ENCODE peak calls at places on chromosomes 7 and 10, in six cellular contexts. H is fibroblast of lung, M is GM12878, I is HCT116, S is H9, T is IMR-90. P is an unnamed sample.

GRCh38 chr10:86670876-86671275 is 2.6 kb downstream of the LDB3 start:
- DNase-seq in H (no peak), M (no peak), I (no peak), S (no peak), T (no peak), P (no peak)

GRCh38 chr7:388961-389701 is 99.2 kb downstream of the FOXL3 start:
- DNase-seq in H (no peak), M (no peak), I (no peak), S (no peak), T (no peak), P (peak)

GRCh38 chr7:66211429-66211828 is 6.3 kb downstream of the TPST1 start:
- DNase-seq in H (peak), M (no peak), I (no peak), S (no peak), T (peak), P (no peak)

GRCh38 chr7:23333671-23334246 is 34.6 kb downstream of the MALSU1 start:
- DNase-seq in H (peak), M (no peak), I (no peak), S (no peak), T (peak), P (peak)

GRCh38 chr10:75399461-75400162 is 2.0 kb downstream of the ZNF503 start:
- DNase-seq in H (peak), M (no peak), I (no peak), S (peak), T (peak), P (peak)

GRCh38 chr7:66176914-66177313 is 28.2 kb upstream of the TPST1 start:
- DNase-seq in H (no peak), M (no peak), I (no peak), S (no peak), T (no peak), P (no peak)

GRCh38 chr10:33955676-33956075 is 621.2 kb upstream of the NRP1 start:
- DNase-seq in H (peak), M (no peak), I (no peak), S (no peak), T (peak), P (peak)

GRCh38 chr10:51643734-51644133 is 55.7 kb downstream of the CSTF2T start:
- DNase-seq in H (no peak), M (no peak), I (no peak), S (no peak), T (no peak), P (no peak)

GRCh38 chr7:155965010-155965409 is 152.7 kb upstream of the SHH start:
- DNase-seq in H (peak), M (no peak), I (peak), S (peak), T (peak), P (no peak)

GRCh38 chr7:87474533-87475358 is 734 bp downstream of the ABCB4 start:
- DNase-seq in H (peak), M (peak), I (no peak), S (no peak), T (no peak), P (peak)

GRCh38 chr10:121886997-121887622 is 40.7 kb downstream of the ATE1 start:
- DNase-seq in H (peak), M (no peak), I (peak), S (peak), T (peak), P (peak)

GRCh38 chr7:13988765-13989137 is 715 bp downstream of the ETV1 start:
- DNase-seq in H (peak), M (no peak), I (no peak), S (peak), T (peak), P (no peak)

GRCh38 chr10:114674321-114674720 is 16.2 kb upstream of the ABLIM1 start:
- DNase-seq in H (no peak), M (no peak), I (no peak), S (no peak), T (no peak), P (no peak)

GRCh38 chr7:73969991-73970390 is 58.0 kb upstream of the ELN start:
- DNase-seq in H (no peak), M (no peak), I (no peak), S (no peak), T (no peak), P (peak)

GRCh38 chr10:31757831-31758230 is 170.8 kb downstream of the ARHGAP12 start:
- DNase-seq in H (no peak), M (no peak), I (no peak), S (no peak), T (no peak), P (no peak)

GRCh38 chr7:47581821-47582747 is at the start of gene TNS3:
- DNase-seq in H (no peak), M (no peak), I (no peak), S (peak), T (peak), P (peak)

GRCh38 chr10:17616403-17617030 is 657 bp downstream of the HACD1 start:
- DNase-seq in H (peak), M (no peak), I (peak), S (peak), T (peak), P (no peak)

GRCh38 chr10:102410427-102411073 is 8.0 kb downstream of the PSD start:
- DNase-seq in H (peak), M (no peak), I (no peak), S (peak), T (no peak), P (peak)

GRCh38 chr10:128860574-128860973 is 606.5 kb upstream of the MGMT start:
- DNase-seq in H (no peak), M (no peak), I (no peak), S (no peak), T (no peak), P (no peak)

GRCh38 chr10:76697923-76698322 is 939.7 kb downstream of the KCNMA1 start:
- DNase-seq in H (no peak), M (no peak), I (no peak), S (no peak), T (no peak), P (no peak)

GRCh38 chr7:45092100-45092930 is 3.5 kb upstream of the NACAD start:
- DNase-seq in H (peak), M (no peak), I (no peak), S (no peak), T (peak), P (peak)

GRCh38 chr10:87818505-87819273 is 663 bp upstream of the ATAD1 start:
- DNase-seq in H (peak), M (peak), I (no peak), S (peak), T (peak), P (peak)

GRCh38 chr10:77582710-77583115 is 54.9 kb downstream of the KCNMA1 start:
- DNase-seq in H (peak), M (no peak), I (no peak), S (no peak), T (peak), P (peak)

GRCh38 chr7:74263399-74264120 is 9.4 kb upstream of the RFC2 start:
- DNase-seq in H (no peak), M (no peak), I (no peak), S (no peak), T (no peak), P (peak)

GRCh38 chr10:31760674-31761081 is 168.0 kb downstream of the ARHGAP12 start:
- DNase-seq in H (peak), M (no peak), I (no peak), S (no peak), T (no peak), P (peak)

GRCh38 chr7:153443031-153443430 is 609.2 kb upstream of the DPP6 start:
- DNase-seq in H (no peak), M (no peak), I (no peak), S (no peak), T (no peak), P (no peak)

GRCh38 chr7:152588350-152588749 is 87.6 kb downstream of the XRCC2 start:
- DNase-seq in H (peak), M (no peak), I (no peak), S (no peak), T (peak), P (peak)

GRCh38 chr10:70777063-70777875 is 7.9 kb downstream of the TBATA start:
- DNase-seq in H (no peak), M (no peak), I (no peak), S (peak), T (no peak), P (peak)

GRCh38 chr7:136086712-136087111 is 109.6 kb upstream of the MTPN start:
- DNase-seq in H (peak), M (peak), I (peak), S (peak), T (peak), P (peak)

GRCh38 chr10:100341953-100342626 is 4.9 kb upstream of the SCD start:
- DNase-seq in H (peak), M (no peak), I (peak), S (peak), T (peak), P (peak)

GRCh38 chr7:104552102-104552501 is 223.7 kb downstream of the LHFPL3 start:
- DNase-seq in H (peak), M (no peak), I (peak), S (peak), T (peak), P (no peak)

GRCh38 chr7:150791304-150791703 is 8.9 kb downstream of the TMEM176B start:
- DNase-seq in H (no peak), M (no peak), I (no peak), S (no peak), T (no peak), P (no peak)

DNA sequence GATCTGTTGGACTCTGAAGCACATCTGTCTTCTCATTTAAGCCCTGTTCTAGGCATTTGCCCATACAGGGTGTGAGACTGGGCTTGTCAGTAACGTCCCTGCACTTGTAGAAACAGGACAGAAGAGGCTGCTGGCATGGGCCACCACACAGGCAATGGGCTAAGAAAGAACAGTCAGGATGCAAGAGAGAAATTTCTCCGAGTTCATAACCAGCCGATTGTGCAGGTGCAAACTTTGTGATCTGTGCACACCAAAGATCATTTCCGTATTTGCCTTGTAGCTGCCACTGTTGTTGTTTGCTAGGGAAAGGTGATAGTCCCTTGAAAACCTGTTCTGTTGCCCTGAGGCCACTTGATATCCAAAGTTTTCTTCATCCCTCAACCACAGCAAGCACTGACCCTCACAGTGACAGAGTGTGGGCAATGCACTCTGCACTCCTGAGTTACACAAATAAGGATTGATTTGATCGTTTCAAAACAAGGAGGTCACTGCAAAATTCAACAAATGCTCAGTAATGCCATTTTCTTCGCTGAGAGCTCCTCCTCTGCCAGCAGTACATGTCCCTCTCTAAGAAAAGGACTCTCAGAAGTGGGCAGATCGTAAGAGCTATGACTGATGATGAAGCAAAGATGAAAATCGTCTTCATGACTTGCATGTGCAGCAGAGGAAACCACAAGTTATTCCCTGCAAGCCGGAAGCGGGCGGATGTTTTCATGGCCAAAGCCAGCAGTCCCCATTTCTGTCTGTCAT is 20.2 kb downstream of the KLF6 start:
- DNase-seq in H (no peak), M (no peak), I (no peak), S (no peak), T (no peak), P (no peak)
- H2AFZ ChIP-seq in H (no peak), M (peak), I (no peak), S (no peak), T (no peak), P (no peak)

GRCh38 chr10:63628526-63629362 is 107.5 kb downstream of the REEP3 start:
- DNase-seq in H (peak), M (peak), I (peak), S (peak), T (no peak), P (peak)
- H3K27ac ChIP-seq in H (peak), M (peak), I (peak), S (peak), T (peak), P (peak)

GRCh38 chr10:132243141-132243540 is 56.4 kb downstream of the DPYSL4 start:
- DNase-seq in H (no peak), M (no peak), I (no peak), S (no peak), T (no peak), P (no peak)

GRCh38 chr10:132242103-132242840 is 55.5 kb downstream of the DPYSL4 start:
- DNase-seq in H (no peak), M (no peak), I (no peak), S (no peak), T (no peak), P (no peak)

GRCh38 chr10:132246296-132246695 is 59.5 kb downstream of the DPYSL4 start:
- DNase-seq in H (no peak), M (no peak), I (no peak), S (no peak), T (no peak), P (no peak)

GRCh38 chr10:132243646-132244045 is 56.9 kb downstream of the DPYSL4 start:
- DNase-seq in H (no peak), M (no peak), I (no peak), S (no peak), T (no peak), P (no peak)

GRCh38 chr10:132245056-132245455 is 58.3 kb downstream of the DPYSL4 start:
- DNase-seq in H (peak), M (no peak), I (no peak), S (no peak), T (no peak), P (no peak)
- H2AFZ ChIP-seq in H (no peak), M (no peak), I (no peak), S (no peak), T (no peak), P (no peak)

GRCh38 chr7:12726908-12727307 is 39.5 kb downstream of the ARL4A start:
- DNase-seq in H (no peak), M (no peak), I (no peak), S (no peak), T (no peak), P (no peak)
- H3K27ac ChIP-seq in H (no peak), M (no peak), I (no peak), S (no peak), T (no peak), P (peak)

DNA sequence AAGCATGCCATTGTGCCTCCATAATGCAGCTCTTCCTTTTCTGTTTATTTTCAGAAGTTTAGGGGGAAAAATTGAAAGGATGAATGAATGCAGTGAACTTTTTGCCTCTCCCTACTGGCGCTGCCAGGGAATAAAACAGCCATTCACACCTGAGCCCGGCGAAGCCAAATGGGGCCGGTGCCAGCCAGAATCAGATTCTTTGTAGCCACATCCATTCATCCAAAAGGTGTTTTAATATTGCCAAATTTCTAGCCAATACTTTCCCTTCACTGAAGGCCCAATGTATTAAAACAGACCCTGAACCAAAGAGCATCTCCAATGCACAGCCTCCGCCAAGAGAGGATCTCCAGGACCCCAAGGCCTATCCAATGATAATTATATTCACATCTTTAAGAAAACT is 12.2 kb downstream of the EBF3 start:
- DNase-seq in H (no peak), M (no peak), I (no peak), S (no peak), T (no peak), P (no peak)
- H2AFZ ChIP-seq in H (no peak), M (no peak), I (no peak), S (no peak), T (no peak), P (no peak)

DNA sequence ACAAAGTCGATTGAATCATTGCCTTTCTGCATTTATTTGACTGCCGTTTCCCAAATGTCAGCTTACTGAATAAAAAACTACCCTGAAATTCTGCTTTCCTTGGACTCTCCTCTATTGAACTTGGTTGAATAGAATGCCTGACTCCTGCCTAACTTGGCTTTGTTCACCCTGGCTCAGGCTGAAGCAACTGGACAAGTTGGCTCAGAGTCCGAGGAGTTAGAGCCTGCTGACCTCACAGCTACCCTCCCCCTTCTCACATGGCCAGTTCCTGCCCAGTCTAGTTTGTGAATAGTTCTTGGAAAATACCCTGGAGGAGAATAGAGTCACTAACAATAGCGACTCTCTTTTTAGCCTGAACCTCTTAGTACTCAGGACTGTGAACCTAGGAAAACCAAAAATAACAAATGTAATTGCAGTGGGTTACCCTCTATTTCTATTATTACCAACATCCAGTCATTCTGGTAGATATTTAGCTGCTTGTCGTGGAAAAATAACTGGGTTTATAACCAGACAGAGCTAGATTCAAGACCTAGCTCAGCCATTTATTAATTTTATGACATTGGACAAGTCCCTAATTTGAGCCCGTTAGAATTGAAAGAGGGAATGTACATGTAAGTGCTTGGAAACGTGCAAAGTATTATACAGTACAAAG is 17.3 kb upstream of the NRBF2 start:
- DNase-seq in H (peak), M (no peak), I (no peak), S (no peak), T (peak), P (peak)
- H3K27ac ChIP-seq in H (no peak), M (no peak), I (no peak), S (no peak), T (peak), P (peak)

DNA sequence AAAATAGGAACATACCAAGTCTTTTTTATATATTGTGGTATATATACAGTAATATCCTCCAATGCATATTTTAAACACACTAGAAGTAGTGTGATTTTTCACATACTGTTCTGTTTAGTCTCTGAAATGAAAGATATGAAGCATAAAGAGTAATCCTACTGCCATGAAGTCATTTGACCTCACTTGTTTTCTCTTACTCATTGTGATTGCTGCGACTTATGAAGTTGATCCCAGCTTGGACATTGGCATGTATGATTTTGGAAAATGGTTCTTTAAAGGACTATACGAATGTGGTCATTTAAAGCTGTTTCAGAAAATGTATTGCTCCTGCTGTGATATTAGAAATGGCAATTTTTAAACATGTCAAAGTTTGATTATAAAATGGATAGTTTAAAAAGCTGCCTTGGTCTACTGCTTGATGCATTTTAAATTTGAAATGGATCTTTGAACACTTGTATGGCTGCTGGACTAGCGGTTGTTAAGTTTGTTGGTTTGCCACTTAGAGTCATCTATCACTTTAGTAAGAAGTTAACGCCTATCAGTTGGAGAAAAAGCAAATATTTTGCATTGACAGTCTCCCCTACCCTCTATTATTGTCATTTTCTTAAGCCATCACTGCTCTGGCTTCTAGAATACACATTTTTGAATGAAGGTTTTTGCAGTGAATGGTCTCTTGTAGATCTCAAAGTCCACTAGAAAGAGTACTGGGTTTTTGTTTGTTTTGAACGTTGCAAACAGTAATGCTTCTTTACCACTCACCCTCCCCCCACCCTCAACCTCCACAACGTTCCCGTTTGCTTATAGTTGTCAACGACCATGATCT is 881 bp upstream of the PCGF5 start:
- DNase-seq in H (no peak), M (no peak), I (no peak), S (no peak), T (peak), P (peak)
- H2AFZ ChIP-seq in H (peak), M (peak), I (no peak), S (no peak), T (peak), P (peak)

GRCh38 chr10:84994722-84995121 is 666.3 kb downstream of the CCSER2 start:
- DNase-seq in H (no peak), M (no peak), I (no peak), S (no peak), T (no peak), P (no peak)

GRCh38 chr10:84997870-84998269 is 669.5 kb downstream of the CCSER2 start:
- DNase-seq in H (no peak), M (no peak), I (no peak), S (no peak), T (no peak), P (no peak)

GRCh38 chr10:84993251-84994035 is 665.1 kb downstream of the CCSER2 start:
- DNase-seq in H (no peak), M (no peak), I (no peak), S (no peak), T (no peak), P (no peak)

GRCh38 chr10:84996580-84996979 is 668.2 kb downstream of the CCSER2 start:
- DNase-seq in H (no peak), M (no peak), I (no peak), S (no peak), T (no peak), P (no peak)
- H3K27ac ChIP-seq in H (no peak), M (no peak), I (no peak), S (no peak), T (no peak), P (no peak)

P was measured in osteoblast.